ENCODE peak calls at places on chromosomes 4 and X, in six cellular contexts. S is WERI-Rb-1, O is body of pancreas, V is cardiac muscle cell, P is fibroblast of pulmonary artery, W is lung. J is an unnamed sample.

GRCh38 chrX:154593201-154593600 is 8.3 kb downstream of the CTAG1A start:
- DNase-seq in S (peak; percentile 1), O (no peak), V (no peak), P (no peak), W (no peak), J (no peak)

GRCh38 chr4:169372791-169373190 is 102.0 kb upstream of the SH3RF1 start:
- DNase-seq in S (no peak), O (no peak), V (no peak), P (no peak), W (no peak), J (no peak)

GRCh38 chr4:4848540-4848939 is 10.9 kb upstream of the MSX1 start:
- DNase-seq in S (no peak), O (no peak), V (no peak), P (no peak), W (no peak), J (no peak)

GRCh38 chrX:65926095-65927019 is 113.5 kb downstream of the VSIG4 start:
- DNase-seq in S (no peak), O (no peak), V (no peak), P (no peak), W (no peak), J (no peak)

GRCh38 chr4:113684534-113685091 is 76.9 kb downstream of the CAMK2D start:
- DNase-seq in S (peak; percentile 50), O (peak; percentile 60), V (peak; percentile 71), P (peak; percentile 52), W (no peak), J (peak; percentile 81)

GRCh38 chrX:40496728-40497127 is 84.0 kb upstream of the ATP6AP2 start:
- DNase-seq in S (no peak), O (peak; percentile 32), V (no peak), P (peak; percentile 17), W (no peak), J (peak; percentile 4)

GRCh38 chr4:126475730-126476129 is 1157.0 kb upstream of the INTU start:
- DNase-seq in S (no peak), O (no peak), V (no peak), P (no peak), W (no peak), J (no peak)

GRCh38 chr4:173333658-173334084 is 487 bp downstream of the HMGB2 start:
- DNase-seq in S (peak; percentile 75), O (peak; percentile 73), V (peak; percentile 70), P (peak; percentile 40), W (peak; percentile 56), J (peak; percentile 8)

GRCh38 chr4:7928711-7929505 is 10.8 kb downstream of the AFAP1 start:
- DNase-seq in S (peak; percentile 73), O (peak; percentile 16), V (no peak), P (no peak), W (no peak), J (peak; percentile 29)

GRCh38 chr4:138233313-138233712 is 8.8 kb downstream of the SLC7A11 start:
- DNase-seq in S (no peak), O (no peak), V (no peak), P (no peak), W (no peak), J (no peak)

GRCh38 chrX:11412715-11413623 is 119.8 kb downstream of the AMELX start:
- DNase-seq in S (no peak), O (no peak), V (no peak), P (peak; percentile 47), W (no peak), J (no peak)

GRCh38 chr4:103718993-103719319 is 829 bp downstream of the TACR3 start:
- DNase-seq in S (no peak), O (peak; percentile 17), V (peak; percentile 2), P (no peak), W (no peak), J (no peak)

GRCh38 chr4:19807505-19807904 is 444.2 kb upstream of the SLIT2 start:
- DNase-seq in S (no peak), O (no peak), V (no peak), P (peak; percentile 73), W (no peak), J (peak; percentile 73)

GRCh38 chr4:176036585-176037205 is 28.9 kb upstream of the WDR17 start:
- DNase-seq in S (no peak), O (no peak), V (no peak), P (no peak), W (no peak), J (no peak)

GRCh38 chr4:153074501-153075255 is 129.6 kb upstream of the TRIM2 start:
- DNase-seq in S (no peak), O (no peak), V (no peak), P (no peak), W (no peak), J (no peak)

GRCh38 chrX:108361316-108361715 is 76.9 kb downstream of the COL4A6 start:
- DNase-seq in S (no peak), O (no peak), V (no peak), P (peak; percentile 7), W (no peak), J (no peak)

GRCh38 chr4:54877006-54877405 is 219.2 kb downstream of the KIT start:
- DNase-seq in S (no peak), O (no peak), V (no peak), P (no peak), W (no peak), J (peak; percentile 2)

DNA sequence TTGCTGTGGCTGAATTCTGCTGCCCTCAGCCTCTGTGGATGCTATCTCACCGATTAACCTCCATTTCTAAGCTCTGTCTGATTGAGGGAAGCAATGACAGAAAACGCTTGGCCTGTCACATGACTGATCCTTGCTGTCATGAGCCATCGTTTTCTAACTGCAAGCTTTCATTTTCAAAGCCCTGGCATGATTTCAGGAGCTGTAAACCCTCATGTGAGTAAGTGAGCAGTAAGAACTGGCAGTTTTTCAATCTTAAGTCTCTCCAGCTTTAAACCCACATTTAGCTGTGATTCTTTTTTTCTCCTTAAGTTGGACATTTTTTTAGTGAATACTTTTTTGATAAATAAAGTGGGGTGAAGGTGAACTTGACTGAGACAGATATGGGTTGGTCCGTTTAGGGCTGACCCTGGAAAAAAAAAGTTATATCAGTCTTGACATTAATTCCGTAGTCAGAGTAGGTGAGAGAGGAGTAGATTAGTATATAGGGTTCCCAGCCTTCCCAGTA is 180.9 kb upstream of the PGRMC2 start:
- DNase-seq in S (no peak), O (peak; percentile 38), V (no peak), P (peak; percentile 97), W (peak; percentile 67), J (peak; percentile 97)
- TF ChIP-seq CTCF in S (no peak), O (no peak), V (no peak), P (no peak), W (no peak), J (no peak)

GRCh38 chr4:144575181-144575580 is 70.8 kb upstream of the HHIP start:
- DNase-seq in S (peak; percentile 57), O (no peak), V (peak; percentile 36), P (peak; percentile 53), W (no peak), J (no peak)

GRCh38 chr4:144574509-144574908 is 71.4 kb upstream of the HHIP start:
- DNase-seq in S (no peak), O (no peak), V (no peak), P (no peak), W (no peak), J (no peak)

GRCh38 chr4:144574004-144574403 is 72.0 kb upstream of the HHIP start:
- DNase-seq in S (no peak), O (no peak), V (peak; percentile 22), P (no peak), W (no peak), J (no peak)

GRCh38 chr4:144572660-144573059 is 73.3 kb upstream of the HHIP start:
- DNase-seq in S (no peak), O (peak; percentile 7), V (no peak), P (no peak), W (no peak), J (no peak)
- TF ChIP-seq CTCF in S (peak; percentile 36), O (no peak), V (no peak), P (no peak), W (no peak), J (peak; percentile 16)

GRCh38 chr4:170990989-170991589 is 822.1 kb upstream of the GALNTL6 start:
- DNase-seq in S (peak; percentile 66), O (peak; percentile 54), V (peak; percentile 53), P (no peak), W (no peak), J (no peak)
- TF ChIP-seq CTCF in S (peak; percentile 92), O (peak; percentile 72), V (no peak), P (no peak), W (no peak), J (no peak)

GRCh38 chr4:89299153-89299789 is 8.3 kb downstream of the GPRIN3 start:
- DNase-seq in S (no peak), O (peak; percentile 41), V (peak; percentile 28), P (no peak), W (no peak), J (no peak)
- TF ChIP-seq CTCF in S (no peak), O (no peak), V (no peak), P (no peak), W (no peak), J (no peak)

DNA sequence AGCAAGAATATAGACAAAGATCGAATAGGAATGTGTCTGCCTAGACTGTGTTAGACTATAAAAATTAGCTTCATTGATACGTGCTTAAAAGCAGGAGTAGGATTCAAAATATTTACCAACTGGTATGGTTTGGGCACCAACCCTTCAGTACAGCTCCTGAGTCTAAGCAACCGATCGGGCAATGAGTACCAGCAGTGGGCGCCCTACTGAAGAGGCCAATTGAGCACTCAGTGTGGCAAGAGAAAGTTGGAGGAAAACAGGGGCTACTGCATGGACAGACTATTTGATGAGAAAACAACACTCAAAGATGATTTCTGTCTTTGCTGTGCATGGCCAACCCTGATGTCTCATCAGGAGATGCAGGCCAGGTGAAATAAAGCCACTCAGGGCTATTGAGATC is 176.0 kb upstream of the NWD2 start:
- DNase-seq in S (peak; percentile 19), O (no peak), V (no peak), P (no peak), W (no peak), J (no peak)
- TF ChIP-seq CTCF in S (peak; percentile 60), O (no peak), V (no peak), P (no peak), W (no peak), J (no peak)

DNA sequence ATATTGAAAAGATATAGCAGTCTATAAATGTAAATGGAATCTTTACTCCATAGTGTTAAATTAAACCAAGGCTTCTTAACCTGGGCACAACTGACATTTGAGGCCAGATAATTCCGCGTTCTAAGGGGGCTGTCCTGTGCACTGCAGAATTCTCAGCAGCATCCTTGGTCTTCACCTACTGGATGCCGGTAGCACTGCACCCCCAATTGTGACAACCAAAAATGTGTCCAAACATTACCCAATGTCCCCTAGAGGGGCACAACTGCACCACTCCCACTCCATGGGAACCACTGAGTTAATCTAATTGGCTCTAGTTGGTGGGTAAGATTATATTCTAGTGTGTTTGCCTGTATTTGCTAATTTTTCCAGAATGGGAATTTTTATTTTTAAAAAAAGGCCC is 16.6 kb downstream of the AP1S2 start:
- DNase-seq in S (peak; percentile 11), O (no peak), V (no peak), P (no peak), W (no peak), J (no peak)
- TF ChIP-seq CTCF in S (peak; percentile 40), O (no peak), V (no peak), P (peak; percentile 14), W (no peak), J (peak; percentile 47)

GRCh38 chr4:39530682-39531081 is 3.4 kb upstream of the UGDH start:
- DNase-seq in S (no peak), O (no peak), V (no peak), P (no peak), W (no peak), J (no peak)
- TF ChIP-seq CTCF in S (no peak), O (no peak), V (no peak), P (no peak), W (no peak), J (no peak)

J was measured in HFFc6.